ENCODE peak calls at places on chromosomes 13 and 19, in four cellular contexts. L is iris pigment epithelial cell, Q is Caco-2, C is activated T-helper 1 cell treated with Interleukin-2 at 50 U/mL for 16 hours. R is an unnamed sample.

GRCh38 chr13:26320766-26321165 is 66.8 kb downstream of the CDK8 start:
- DNase-seq in C (no peak), L (no peak), Q (no peak), R (no peak)

GRCh38 chr19:392375-392970 is 16.5 kb downstream of the C2CD4C start:
- DNase-seq in L (no peak), C (no peak), Q (no peak), R (peak)

GRCh38 chr13:112376050-112376681 is at the start of gene SPACA7:
- DNase-seq in C (no peak), L (no peak), Q (no peak), R (no peak)

GRCh38 chr19:3443840-3444694 is 36.3 kb downstream of the SMIM24 start:
- DNase-seq in C (no peak), Q (no peak), L (peak), R (peak)

GRCh38 chr13:73741742-73742141 is 392.5 kb downstream of the KLF12 start:
- DNase-seq in Q (no peak), L (no peak), C (no peak), R (no peak)

GRCh38 chr19:17086129-17086528 is 10.6 kb downstream of the MYO9B start:
- DNase-seq in Q (no peak), L (no peak), C (no peak), R (no peak)

GRCh38 chr13:20847298-20847697 is 55.2 kb downstream of the XPO4 start:
- DNase-seq in C (no peak), Q (no peak), L (no peak), R (no peak)

GRCh38 chr19:51333836-51334460 is 8.0 kb downstream of the VSIG10L start:
- DNase-seq in C (no peak), Q (no peak), L (no peak), R (no peak)

GRCh38 chr13:43698743-43699142 is 88.0 kb downstream of the ENOX1 start:
- DNase-seq in Q (no peak), C (no peak), L (peak), R (no peak)

GRCh38 chr19:37572203-37572602 is 22.4 kb downstream of the ZNF571 start:
- DNase-seq in C (no peak), Q (no peak), L (peak), R (no peak)

GRCh38 chr13:99417151-99417820 is 84.0 kb upstream of the TM9SF2 start:
- DNase-seq in Q (no peak), C (no peak), L (no peak), R (no peak)

GRCh38 chr13:73433893-73434292 is 375.1 kb downstream of the KLF5 start:
- DNase-seq in Q (no peak), L (no peak), C (no peak), R (no peak)

GRCh38 chr13:100521912-100522490 is 66.6 kb downstream of the GGACT start:
- DNase-seq in C (no peak), L (no peak), Q (no peak), R (no peak)

GRCh38 chr13:83117046-83117445 is 765.2 kb downstream of the SLITRK1 start:
- DNase-seq in C (no peak), Q (no peak), L (no peak), R (no peak)

GRCh38 chr19:39133431-39134270 is 8.1 kb downstream of the PAK4 start:
- DNase-seq in L (no peak), Q (no peak), C (no peak), R (no peak)

GRCh38 chr13:40479196-40479845 is 187.1 kb downstream of the FOXO1 start:
- DNase-seq in L (no peak), C (no peak), Q (no peak), R (no peak)

GRCh38 chr19:47765522-47766358 is 12.8 kb upstream of the SELENOW start:
- DNase-seq in L (peak), Q (peak), C (no peak), R (peak)

GRCh38 chr19:52229524-52229923 is 39.7 kb downstream of the PPP2R1A start:
- DNase-seq in Q (no peak), C (no peak), L (no peak), R (no peak)

GRCh38 chr19:2246801-2247361 is 2.2 kb upstream of the AMH start:
- DNase-seq in Q (no peak), C (no peak), L (peak), R (no peak)

GRCh38 chr13:44402902-44403719 is 29.5 kb downstream of the SERP2 start:
- DNase-seq in Q (peak), C (no peak), L (no peak), R (peak)

GRCh38 chr13:34863360-34864135 is 78.5 kb upstream of the NBEA start:
- DNase-seq in L (peak), C (no peak), Q (peak), R (no peak)

GRCh38 chr13:20326276-20326675 is 94.2 kb upstream of the GJB6 start:
- DNase-seq in L (no peak), Q (no peak), C (no peak), R (no peak)

GRCh38 chr19:19385900-19386339 is 19.6 kb upstream of the GATAD2A start:
- DNase-seq in Q (no peak), L (no peak), C (peak), R (peak)

GRCh38 chr19:3593156-3593555 is 7.9 kb downstream of the GIPC3 start:
- DNase-seq in C (no peak), Q (no peak), L (no peak), R (no peak)